ENCODE peak calls at places on chromosomes 5 and 9, in five cellular contexts. D is CD8-positive, alpha-beta T cell; K is BE2C; Q is H9; A is brain microvascular endothelial cell. G is an unnamed sample.

GRCh38 chr5:181098642-181099452 is 32.1 kb downstream of the OR2V1 start:
- DNase-seq in D (no peak), K (no peak), Q (peak; percentile 52), A (no peak), G (no peak)

GRCh38 chr9:33290994-33291397 is 680 bp downstream of the NFX1 start:
- DNase-seq in D (no peak), K (no peak), Q (no peak), A (peak; percentile 96), G (no peak)

GRCh38 chr9:15738011-15738410 is 185.2 kb downstream of the CCDC171 start:
- DNase-seq in D (no peak), K (no peak), Q (no peak), A (peak; percentile 29), G (no peak)

GRCh38 chr9:105694848-105695581 is 674 bp downstream of the TMEM38B start:
- DNase-seq in D (peak; percentile 8), K (peak; percentile 59), Q (peak; percentile 61), A (peak; percentile 26), G (peak; percentile 70)

GRCh38 chr5:95035891-95036675 is 248.8 kb downstream of the MCTP1 start:
- DNase-seq in D (no peak), K (no peak), Q (no peak), A (no peak), G (no peak)

GRCh38 chr5:164475339-164475977 is 970.0 kb downstream of the MAT2B start:
- DNase-seq in D (no peak), K (no peak), Q (no peak), A (no peak), G (peak; percentile 10)

GRCh38 chr5:62578540-62578939 is at the start of gene LRRC70:
- DNase-seq in D (no peak), K (no peak), Q (no peak), A (peak; percentile 58), G (no peak)

GRCh38 chr5:139392678-139393496 is 2.0 kb downstream of the PROB1 start:
- DNase-seq in D (peak; percentile 48), K (peak; percentile 87), Q (peak; percentile 91), A (peak; percentile 38), G (no peak)

GRCh38 chr9:14314929-14315753 is 1.2 kb upstream of the NFIB start:
- DNase-seq in D (no peak), K (peak; percentile 96), Q (peak; percentile 65), A (peak; percentile 78), G (peak; percentile 75)

GRCh38 chr9:107994638-107995037 is 505.1 kb upstream of the KLF4 start:
- DNase-seq in D (no peak), K (no peak), Q (no peak), A (no peak), G (no peak)

GRCh38 chr9:1354066-1354465 is 303.9 kb downstream of the DMRT2 start:
- DNase-seq in D (no peak), K (no peak), Q (no peak), A (no peak), G (no peak)

DNA sequence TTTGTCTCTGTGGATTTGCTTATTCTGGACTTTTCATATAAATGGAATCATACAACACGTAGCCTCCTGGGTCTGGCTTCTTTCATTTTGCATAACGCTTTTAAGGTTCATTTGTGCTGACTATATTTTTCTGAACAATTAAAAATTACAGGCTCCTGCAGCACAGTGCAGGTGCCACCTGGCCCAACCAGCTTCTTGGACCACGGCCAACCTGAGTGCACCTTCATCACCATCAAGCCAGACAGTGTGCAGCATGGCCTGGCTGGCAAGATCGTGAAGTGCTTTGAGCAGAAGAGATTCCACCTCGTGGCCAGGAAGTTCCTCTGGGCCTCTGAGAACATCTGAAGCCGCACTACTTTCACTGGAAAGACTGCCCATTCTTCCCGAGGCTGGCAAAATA is 53.5 kb upstream of the COL15A1 start:
- DNase-seq in D (no peak), K (no peak), Q (no peak), A (no peak), G (no peak)
- TF ChIP-seq CTCF in D (no peak), K (no peak), Q (no peak), A (no peak), G (no peak)

DNA sequence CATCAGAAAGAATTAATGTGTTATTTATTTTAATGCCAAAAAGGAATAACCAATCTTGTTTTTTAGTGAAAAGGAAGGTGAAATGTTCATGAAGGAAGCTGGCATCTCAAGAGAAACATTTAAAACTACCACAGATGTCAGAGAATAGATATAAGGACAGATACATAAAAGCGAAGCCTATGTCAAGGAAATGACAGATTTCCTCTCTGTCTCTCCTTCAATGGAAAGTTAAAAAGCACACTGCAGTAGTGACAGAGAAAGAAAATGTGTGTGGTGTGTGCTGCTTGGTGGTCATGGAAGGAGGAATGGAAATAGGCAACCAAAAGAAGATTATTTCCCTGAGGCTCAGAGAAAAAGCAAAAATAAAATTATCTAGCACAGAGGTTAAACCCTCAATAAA is 9.2 kb downstream of the WNT8A start:
- DNase-seq in D (no peak), K (no peak), Q (no peak), A (no peak), G (no peak)
- H3K27me3 ChIP-seq in D (no peaks in the 10 kb centered on the region), K (peaks cover 20% of the 10 kb centered on the region), Q (peaks cover 68% of the 10 kb centered on the region), A (peaks cover 2% of the 10 kb centered on the region), G (no peaks in the 10 kb centered on the region)

GRCh38 chr9:26066237-26066636 is 388.0 kb upstream of the TUSC1 start:
- DNase-seq in D (no peak), K (no peak), Q (no peak), A (no peak), G (no peak)

GRCh38 chr9:26058111-26058895 is 380.1 kb upstream of the TUSC1 start:
- DNase-seq in D (no peak), K (no peak), Q (no peak), A (no peak), G (no peak)

DNA sequence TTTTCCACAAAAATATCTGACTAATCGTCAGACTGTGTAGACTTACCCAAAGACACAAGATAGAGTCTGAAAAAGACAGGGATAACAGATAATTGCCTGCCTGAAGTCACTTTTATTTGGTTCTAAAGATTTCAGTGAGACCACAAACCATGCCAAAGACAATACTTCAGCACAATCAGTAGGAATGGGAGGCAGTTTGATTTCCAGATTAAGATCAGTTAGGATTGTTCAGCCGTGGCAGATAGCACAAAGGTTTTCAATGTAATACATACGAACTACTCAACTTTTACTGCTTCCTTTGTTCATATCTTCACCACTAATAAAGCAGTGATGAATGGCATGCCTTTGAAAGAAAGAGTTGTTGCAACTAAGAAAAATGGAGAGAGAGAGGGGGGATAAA is 383.9 kb upstream of the TUSC1 start:
- DNase-seq in D (no peak), K (no peak), Q (no peak), A (no peak), G (no peak)
- TF ChIP-seq CTCF in D (no peak), K (no peak), Q (no peak), A (no peak), G (no peak)

GRCh38 chr9:72297516-72297915 is 67.5 kb downstream of the ZFAND5 start:
- DNase-seq in D (no peak), K (no peak), Q (no peak), A (no peak), G (no peak)
- H3K27me3 ChIP-seq in D (no peaks in the 10 kb centered on the region), K (no peaks in the 10 kb centered on the region), Q (no peaks in the 10 kb centered on the region), A (no peaks in the 10 kb centered on the region), G (no peaks in the 10 kb centered on the region)

DNA sequence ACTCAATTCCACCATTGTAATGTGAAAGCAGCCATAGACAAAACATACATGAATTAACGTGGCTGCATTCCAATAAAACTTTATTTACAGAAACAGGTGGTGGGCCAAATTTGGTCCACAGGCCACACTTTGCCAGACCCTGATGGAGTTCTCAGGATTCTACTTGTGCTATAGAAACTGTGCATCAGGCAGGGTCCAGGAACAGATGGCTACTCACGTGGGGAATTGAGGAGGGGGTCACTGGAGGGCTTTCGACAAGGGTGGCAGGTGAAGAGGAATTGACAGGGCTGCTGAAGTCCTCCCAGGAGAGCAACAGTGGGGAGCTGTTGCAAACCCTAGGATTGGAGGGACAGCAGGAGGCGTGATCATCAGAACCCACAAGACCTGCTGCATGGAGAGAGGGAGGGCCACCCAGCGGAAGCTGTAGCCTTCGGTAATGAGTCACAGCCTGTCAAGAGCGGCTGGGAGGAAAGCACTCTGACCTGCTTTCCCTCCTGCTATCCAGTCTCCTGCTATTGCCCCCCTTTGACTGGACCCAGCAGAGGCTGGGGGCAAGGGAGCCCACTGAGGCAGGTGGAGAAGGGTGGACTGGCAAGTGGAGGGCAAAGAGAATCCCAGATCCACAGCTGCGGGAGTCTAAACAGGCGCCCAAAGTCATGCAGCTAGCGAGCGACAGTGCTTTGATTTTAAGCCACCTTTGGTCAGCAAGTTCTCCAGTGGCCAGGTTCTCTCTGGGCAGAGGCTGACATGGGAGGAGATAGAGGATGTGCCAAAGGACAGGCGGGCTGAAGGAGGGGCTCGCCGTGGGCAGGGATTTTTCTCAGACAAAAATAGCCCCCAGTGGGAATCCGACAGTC is 138.3 kb upstream of the SMIM23 start:
- DNase-seq in D (no peak), K (peak; percentile 25), Q (peak; percentile 69), A (peak; percentile 88), G (peak; percentile 53)
- TF ChIP-seq CTCF in D (no peak), K (no peak), Q (no peak), A (peak; percentile 42), G (no peak)

GRCh38 chr9:136191549-136192286 is 13.2 kb downstream of the LHX3 start:
- DNase-seq in D (no peak), K (no peak), Q (no peak), A (no peak), G (no peak)
- H3K27me3 ChIP-seq in D (peaks cover 6% of the 10 kb centered on the region), K (peaks cover 61% of the 10 kb centered on the region), Q (peaks cover 53% of the 10 kb centered on the region), A (peaks cover 71% of the 10 kb centered on the region), G (no peaks in the 10 kb centered on the region)

GRCh38 chr5:43309657-43310056 is 3.6 kb downstream of the HMGCS1 start:
- DNase-seq in D (no peak), K (no peak), Q (no peak), A (no peak), G (no peak)

GRCh38 chr5:43304520-43304919 is 8.7 kb downstream of the HMGCS1 start:
- DNase-seq in D (no peak), K (no peak), Q (no peak), A (no peak), G (no peak)

GRCh38 chr5:43303242-43303641 is 10.0 kb downstream of the HMGCS1 start:
- DNase-seq in D (no peak), K (no peak), Q (no peak), A (no peak), G (peak; percentile 33)

GRCh38 chr5:43309122-43309521 is 4.1 kb downstream of the HMGCS1 start:
- DNase-seq in D (no peak), K (no peak), Q (no peak), A (no peak), G (no peak)

DNA sequence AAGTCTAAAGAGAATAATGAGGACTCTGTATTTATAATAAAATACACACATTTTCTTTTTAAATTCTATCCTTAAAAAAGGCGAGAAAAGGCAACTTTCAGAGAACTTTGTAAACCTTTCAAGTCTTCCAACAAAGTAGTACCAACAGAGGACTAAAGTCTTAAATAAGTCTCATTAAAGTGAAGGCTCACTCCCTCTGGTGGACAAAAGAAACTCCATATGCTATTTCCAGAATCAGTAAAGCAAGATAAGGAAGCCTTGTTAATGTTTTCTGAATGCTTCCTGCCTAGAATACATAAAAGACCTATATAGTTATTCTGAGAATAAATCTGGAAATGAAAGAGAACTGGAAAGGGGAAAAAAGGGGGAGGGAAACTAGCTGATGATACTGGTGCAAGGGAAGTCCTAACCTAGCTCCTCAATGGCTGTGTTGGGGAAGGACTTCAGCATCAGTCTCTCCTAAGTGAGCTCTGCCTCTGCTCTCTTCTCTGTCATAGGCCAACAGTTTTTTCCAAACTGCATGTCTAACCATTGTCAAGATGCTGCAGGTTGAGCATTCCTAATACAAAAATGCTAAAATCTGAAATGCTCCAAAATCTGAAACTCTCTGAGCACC is 7.2 kb downstream of the HMGCS1 start:
- DNase-seq in D (no peak), K (no peak), Q (no peak), A (peak; percentile 33), G (no peak)
- TF ChIP-seq CTCF in D (peak; percentile 75), K (peak; percentile 81), Q (peak; percentile 81), A (peak; percentile 52), G (peak; percentile 32)

G was measured in WERI-Rb-1.